ENCODE peak calls at places on chromosomes 2 and 18, in five cellular contexts. X, Q, J, K and B are unnamed samples.

GRCh38 chr2:217714268-217714643 is 288.5 kb downstream of the TNS1 start:
- DNase-seq in J (peak), K (peak), Q (no peak), X (no peak), B (peak)

GRCh38 chr2:67516899-67517530 is 119.9 kb downstream of the ETAA1 start:
- DNase-seq in J (no peak), K (peak), X (no peak), Q (no peak), B (peak)

GRCh38 chr2:181396575-181397062 is 60.6 kb upstream of the ITGA4 start:
- DNase-seq in Q (no peak), J (no peak), K (peak), X (no peak), B (peak)

GRCh38 chr2:123913266-123913810 is 111.7 kb upstream of the CNTNAP5 start:
- DNase-seq in Q (no peak), J (no peak), X (no peak), K (no peak), B (no peak)

GRCh38 chr2:62197017-62197586 is 1.2 kb downstream of the B3GNT2 start:
- DNase-seq in K (no peak), Q (no peak), J (no peak), X (peak), B (no peak)

GRCh38 chr2:49796221-49796705 is 641.9 kb upstream of the FSHR start:
- DNase-seq in J (no peak), X (no peak), Q (no peak), K (no peak), B (no peak)

GRCh38 chr18:50126466-50126865 is 68.5 kb downstream of the MYO5B start:
- DNase-seq in K (no peak), J (no peak), Q (no peak), X (no peak), B (no peak)

GRCh38 chr2:203669820-203670219 is 36.6 kb upstream of the CD28 start:
- DNase-seq in X (no peak), J (no peak), K (peak), Q (no peak), B (peak)

GRCh38 chr18:58788971-58789797 is 75.5 kb upstream of the ZNF532 start:
- DNase-seq in Q (no peak), K (peak), X (no peak), J (peak), B (peak)

GRCh38 chr2:18435425-18436037 is 124.9 kb downstream of the RDH14 start:
- DNase-seq in K (peak), X (peak), Q (no peak), J (peak), B (peak)

GRCh38 chr2:238872026-238872425 is 24.1 kb downstream of the TWIST2 start:
- DNase-seq in K (no peak), J (no peak), Q (no peak), X (no peak), B (no peak)

GRCh38 chr2:25709349-25709748 is 36.0 kb upstream of the DTNB start:
- DNase-seq in J (no peak), K (no peak), Q (no peak), X (no peak), B (no peak)

GRCh38 chr18:30406728-30407127 is 635.8 kb downstream of the DSC3 start:
- DNase-seq in K (no peak), Q (no peak), J (peak), X (no peak), B (peak)

GRCh38 chr2:223674998-223675609 is 72.9 kb upstream of the SCG2 start:
- DNase-seq in K (peak), X (peak), J (peak), Q (no peak), B (peak)

GRCh38 chr2:61763605-61764034 is 90.2 kb downstream of the FAM161A start:
- DNase-seq in K (peak), Q (no peak), X (peak), J (no peak), B (peak)

GRCh38 chr18:69680128-69680527 is 267.5 kb downstream of the CD226 start:
- DNase-seq in J (no peak), X (no peak), K (no peak), Q (no peak), B (no peak)

GRCh38 chr2:174779361-174779928 is 15.2 kb upstream of the CHRNA1 start:
- DNase-seq in K (peak), X (no peak), J (peak), Q (no peak), B (no peak)

GRCh38 chr2:162521871-162522655 is 178.1 kb downstream of the GCA start:
- DNase-seq in Q (no peak), J (no peak), K (no peak), X (no peak), B (no peak)

GRCh38 chr2:208319403-208319802 is 53.3 kb downstream of the PIKFYVE start:
- DNase-seq in J (no peak), X (no peak), K (peak), Q (peak), B (no peak)

GRCh38 chr2:23200460-23201113 is 184.4 kb upstream of the KLHL29 start:
- DNase-seq in X (no peak), K (no peak), J (no peak), Q (no peak), B (no peak)

GRCh38 chr2:34251578-34251977 is 652.5 kb upstream of the FAM98A start:
- DNase-seq in K (no peak), X (no peak), J (no peak), Q (no peak), B (no peak)

GRCh38 chr2:236057375-236057774 is 110.8 kb downstream of the GBX2 start:
- DNase-seq in J (no peak), X (no peak), Q (no peak), K (no peak), B (no peak)

GRCh38 chr18:69804776-69805501 is 142.7 kb downstream of the CD226 start:
- DNase-seq in Q (no peak), J (no peak), K (no peak), X (no peak), B (no peak)

GRCh38 chr2:28447943-28448737 is 47.7 kb upstream of the PLB1 start:
- DNase-seq in K (peak), J (peak), X (no peak), Q (no peak), B (peak)

GRCh38 chr2:236177967-236178909 is 10.1 kb upstream of the GBX2 start:
- DNase-seq in X (peak), Q (no peak), K (peak), J (no peak), B (peak)

GRCh38 chr18:7954229-7954628 is 387.1 kb downstream of the PTPRM start:
- DNase-seq in X (no peak), Q (no peak), K (peak), J (no peak), B (peak)

GRCh38 chr18:22309191-22309590 is 108.5 kb downstream of the CTAGE1 start:
- DNase-seq in Q (no peak), X (no peak), J (peak), K (peak), B (peak)

GRCh38 chr2:15809504-15809903 is 130.8 kb upstream of the MYCN start:
- DNase-seq in Q (no peak), X (no peak), K (no peak), J (no peak), B (no peak)

GRCh38 chr18:33751613-33752221 is 173.7 kb downstream of the ASXL3 start:
- DNase-seq in J (no peak), Q (no peak), K (no peak), X (peak), B (peak)

GRCh38 chr2:217797661-217798069 is 205.1 kb downstream of the TNS1 start:
- DNase-seq in X (peak), K (no peak), J (peak), Q (no peak), B (peak)

GRCh38 chr18:28607991-28608390 is 431.1 kb upstream of the CDH2 start:
- DNase-seq in Q (no peak), X (no peak), J (no peak), K (no peak), B (no peak)

GRCh38 chr2:181457121-181457740 is at the start of gene ITGA4:
- DNase-seq in Q (peak), K (peak), J (peak), X (peak), B (peak)

GRCh38 chr2:102977462-102977861 is 215.6 kb downstream of the TMEM182 start:
- DNase-seq in K (no peak), Q (no peak), X (no peak), J (no peak), B (no peak)

GRCh38 chr2:227862741-227863588 is 8.5 kb upstream of the DAW1 start:
- DNase-seq in Q (no peak), J (peak), K (peak), X (no peak), B (peak)

DNA sequence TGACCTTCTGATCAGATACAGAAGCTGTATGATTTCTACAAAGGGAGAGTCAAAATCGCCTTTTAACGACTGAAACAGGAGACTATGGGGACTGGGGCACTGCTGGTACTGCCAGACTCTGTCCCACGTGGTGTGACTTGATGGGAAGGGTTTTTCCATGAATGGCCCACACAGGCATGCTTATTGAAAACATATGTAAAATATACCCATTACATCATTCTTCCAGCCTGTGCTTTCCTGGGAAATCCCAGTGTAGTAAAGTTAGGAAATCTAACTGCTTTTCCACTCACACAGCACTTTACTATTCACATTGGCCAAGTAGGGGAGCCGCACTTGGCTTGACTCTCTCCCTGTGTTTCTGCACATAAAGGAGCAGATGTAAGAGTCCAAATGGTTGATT is 77.1 kb upstream of the NPAS2 start:
- DNase-seq in Q (no peak), J (peak), K (peak), X (no peak), B (peak)
- TF ChIP-seq EZH2 in Q (no peak), J (no peak), K (no peak), X (no peak), B (no peak)

DNA sequence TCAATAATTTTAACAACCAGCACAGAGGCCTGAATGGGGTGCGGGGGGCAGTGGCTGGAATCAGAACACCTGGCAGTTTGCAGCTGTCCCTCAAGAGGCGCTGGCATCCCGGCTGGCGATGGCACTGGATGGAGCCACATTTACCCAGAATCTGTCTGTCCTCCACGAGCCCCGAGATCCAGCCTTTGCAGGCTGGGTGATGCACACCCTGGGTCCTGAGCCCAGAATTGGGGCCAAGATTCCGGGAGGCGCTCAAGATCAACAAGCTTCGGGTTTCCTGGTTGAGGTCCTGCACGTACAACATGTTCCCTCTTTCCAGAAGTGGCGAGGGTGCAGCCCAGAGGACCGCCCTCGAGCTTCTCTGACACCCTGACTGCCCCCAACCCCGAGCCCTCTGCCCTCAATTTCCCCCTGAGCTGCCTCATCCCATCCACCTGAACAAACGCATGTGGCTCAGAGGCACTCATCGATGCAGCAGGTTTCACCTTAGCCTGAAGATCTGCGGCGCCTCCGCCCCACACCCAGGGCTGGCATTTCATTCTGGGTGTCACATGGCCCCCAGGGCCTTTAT is 97.6 kb downstream of the TFCP2L1 start:
- DNase-seq in X (no peak), J (no peak), Q (no peak), K (no peak), B (no peak)
- H2AFZ ChIP-seq in X (no peak), J (no peak), Q (no peak), K (no peak), B (no peak)

GRCh38 chr2:45003586-45004568 is 5.4 kb downstream of the SIX2 start:
- DNase-seq in K (no peak), Q (no peak), J (no peak), X (no peak), B (no peak)

GRCh38 chr2:45004569-45005181 is 4.6 kb downstream of the SIX2 start:
- DNase-seq in K (no peak), Q (no peak), J (no peak), X (no peak), B (no peak)

GRCh38 chr2:45001629-45002385 is 7.4 kb downstream of the SIX2 start:
- DNase-seq in J (no peak), X (no peak), Q (no peak), K (no peak), B (no peak)

GRCh38 chr2:45000921-45001628 is 8.2 kb downstream of the SIX2 start:
- DNase-seq in K (no peak), Q (no peak), J (no peak), X (no peak), B (no peak)

GRCh38 chr2:45002661-45003210 is 6.5 kb downstream of the SIX2 start:
- DNase-seq in J (no peak), X (no peak), Q (no peak), K (no peak), B (no peak)
- TF ChIP-seq EZH2 in J (no peak), X (no peak), Q (no peak), K (no peak), B (peak)

GRCh38 chr2:5926896-5927512 is 234.8 kb downstream of the SOX11 start:
- DNase-seq in J (no peak), Q (no peak), X (no peak), K (peak), B (no peak)
- H2AFZ ChIP-seq in J (no peak), Q (no peak), X (no peak), K (peak), B (no peak)

GRCh38 chr2:118223487-118224136 is 135.3 kb downstream of the INSIG2 start:
- DNase-seq in Q (no peak), X (no peak), K (no peak), J (no peak), B (peak)
- TF ChIP-seq EZH2 in Q (no peak), X (no peak), K (no peak), J (peak), B (peak)

GRCh38 chr2:9002637-9003365 is 683 bp downstream of the MBOAT2 start:
- DNase-seq in X (peak), Q (no peak), J (peak), K (no peak), B (peak)

GRCh38 chr2:9003366-9003615 is 193 bp downstream of the MBOAT2 start:
- DNase-seq in Q (no peak), X (no peak), J (no peak), K (no peak), B (no peak)

GRCh38 chr2:9001778-9002177 is 1.7 kb downstream of the MBOAT2 start:
- DNase-seq in X (peak), J (no peak), K (no peak), Q (no peak), B (no peak)

GRCh38 chr2:9001229-9001628 is 2.3 kb downstream of the MBOAT2 start:
- DNase-seq in K (peak), X (peak), Q (no peak), J (peak), B (no peak)

DNA sequence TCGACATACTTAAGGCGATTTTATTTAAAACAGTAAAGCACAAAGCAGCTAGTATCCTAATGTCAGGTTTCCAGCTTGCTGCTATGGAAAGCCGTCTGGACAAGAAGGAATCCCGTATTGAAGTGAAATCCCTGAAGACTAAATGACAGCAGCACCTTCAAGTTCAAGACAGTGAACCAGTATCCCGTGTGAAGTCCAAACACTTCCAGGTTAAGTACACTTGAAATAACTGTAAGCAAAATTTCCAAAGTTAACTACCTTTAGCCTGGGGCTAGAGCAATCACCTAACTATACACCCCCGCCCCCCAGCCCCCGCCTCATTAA is 1.2 kb downstream of the MBOAT2 start:
- DNase-seq in Q (no peak), J (no peak), K (no peak), X (peak), B (no peak)
- H2AFZ ChIP-seq in Q (no peak), J (peak), K (no peak), X (no peak), B (no peak)

DNA sequence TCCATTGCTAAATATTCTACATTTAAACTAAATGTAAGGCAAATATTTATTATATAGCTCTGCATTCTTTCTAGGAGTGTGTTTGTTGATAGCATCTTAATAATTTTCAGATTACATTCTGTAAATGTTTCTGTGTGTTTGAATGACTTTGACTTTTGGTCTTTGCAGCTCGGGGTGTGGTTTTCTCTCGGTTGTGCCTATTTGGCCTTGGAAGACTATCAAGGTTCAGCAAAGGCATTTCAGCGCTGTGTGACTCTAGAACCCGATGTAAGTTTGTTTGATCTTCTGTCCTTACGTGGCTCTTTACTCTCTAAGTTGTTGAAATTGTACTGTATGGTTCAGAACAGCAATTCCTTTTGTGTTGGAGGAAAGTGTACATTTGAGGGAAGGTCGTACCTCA is 149.9 kb downstream of the TTC27 start:
- DNase-seq in K (no peak), J (no peak), Q (no peak), X (no peak), B (no peak)
- TF ChIP-seq EZH2 in K (no peak), J (no peak), Q (no peak), X (no peak), B (no peak)

GRCh38 chr2:212538156-212539144 is at the start of gene ERBB4:
- DNase-seq in K (no peak), Q (no peak), J (no peak), X (no peak), B (no peak)
- H2AFZ ChIP-seq in K (peak), Q (no peak), J (peak), X (no peak), B (peak)

GRCh38 chr2:21250693-21251092 is 126.9 kb downstream of the TDRD15 start:
- DNase-seq in K (no peak), J (no peak), X (no peak), Q (no peak), B (no peak)

GRCh38 chr2:21256006-21256405 is 132.2 kb downstream of the TDRD15 start:
- DNase-seq in X (peak), K (no peak), J (peak), Q (peak), B (no peak)

GRCh38 chr2:21253311-21254027 is 129.7 kb downstream of the TDRD15 start:
- DNase-seq in J (no peak), X (no peak), Q (no peak), K (no peak), B (no peak)

GRCh38 chr2:21254170-21254965 is 130.6 kb downstream of the TDRD15 start:
- DNase-seq in K (no peak), Q (no peak), X (no peak), J (no peak), B (no peak)

GRCh38 chr2:21251216-21251971 is 127.6 kb downstream of the TDRD15 start:
- DNase-seq in Q (no peak), J (no peak), K (no peak), X (no peak), B (no peak)
- TF ChIP-seq EZH2 in Q (no peak), J (no peak), K (no peak), X (no peak), B (no peak)